ENCODE peak calls at places on chromosomes 7 and 10, in six cellular contexts. T is K562, Q is GM12878, F is HepG2, R is H1, C is HCT116. Y is an unnamed sample.

GRCh38 chr10:69757553-69758309 is 44.0 kb upstream of the COL13A1 start:
- DNase-seq in T (no peak), F (no peak), Q (no peak), R (no peak), C (no peak), Y (peak)

GRCh38 chr10:109956454-109957091 is 33.3 kb upstream of the XPNPEP1 start:
- DNase-seq in F (peak), C (peak), T (peak), Q (no peak), R (no peak), Y (peak)

GRCh38 chr7:6074612-6075380 is 43.6 kb downstream of the ANKRD61 start:
- DNase-seq in F (no peak), R (no peak), C (no peak), T (no peak), Q (no peak), Y (no peak)

GRCh38 chr7:134153493-134154093 is 26.5 kb downstream of the LRGUK start:
- DNase-seq in C (no peak), T (no peak), Q (no peak), R (no peak), F (no peak), Y (no peak)

GRCh38 chr10:69567920-69568319 is 5.3 kb downstream of the NEUROG3 start:
- DNase-seq in Q (no peak), T (peak), C (no peak), R (no peak), F (peak), Y (peak)

GRCh38 chr7:7554021-7554432 is 12.7 kb upstream of the MIOS start:
- DNase-seq in Q (no peak), R (no peak), T (no peak), F (no peak), C (no peak), Y (no peak)

GRCh38 chr7:114917211-114917839 is 4.6 kb upstream of the MDFIC start:
- DNase-seq in C (no peak), R (no peak), Q (no peak), T (no peak), F (no peak), Y (no peak)

GRCh38 chr10:82089327-82089726 is 214.3 kb downstream of the NRG3 start:
- DNase-seq in C (no peak), F (no peak), R (peak), T (no peak), Q (no peak), Y (no peak)

GRCh38 chr10:46264737-46265368 is 21.9 kb upstream of the ANTXRL start:
- DNase-seq in F (no peak), T (no peak), R (no peak), Q (no peak), C (no peak), Y (no peak)

GRCh38 chr7:1531979-1532455 is 1.5 kb downstream of the MAFK start:
- DNase-seq in T (no peak), R (no peak), F (no peak), Q (no peak), C (no peak), Y (no peak)
- TF ChIP-seq RAD21 in T (no peak), R (no peak), F (no peak), Q (no peak), C (no peak), Y (no peak)

DNA sequence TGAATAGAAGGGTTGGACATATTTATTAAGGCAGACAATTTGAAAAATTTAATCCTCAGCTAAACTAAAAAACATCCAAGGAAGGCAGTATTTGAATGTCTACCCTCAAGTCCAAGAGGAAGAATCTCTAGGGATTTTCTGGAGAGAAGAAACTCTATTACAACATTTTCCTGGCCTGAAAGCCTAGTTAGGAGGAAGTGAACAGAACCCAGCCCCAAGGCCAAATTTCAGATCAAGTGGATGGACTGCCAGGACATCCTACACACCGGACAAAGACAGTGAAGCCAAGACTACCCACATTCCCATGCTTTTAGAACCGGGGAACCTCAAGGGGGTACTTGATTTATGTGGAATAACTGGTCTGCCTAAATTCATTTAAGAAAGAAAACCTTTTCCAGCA is 108.9 kb upstream of the MEOX2 start:
- DNase-seq in C (no peak), Q (no peak), F (no peak), R (no peak), T (no peak), Y (no peak)
- TF ChIP-seq POLR2A in C (no peak), Q (no peak), F (no peak), R (no peak), T (no peak), Y (no peak)

GRCh38 chr7:101753316-101753715 is 64.1 kb upstream of the CUX1 start:
- DNase-seq in C (no peak), R (no peak), T (no peak), F (no peak), Q (no peak), Y (no peak)

GRCh38 chr7:101754432-101755159 is 62.8 kb upstream of the CUX1 start:
- DNase-seq in R (no peak), Q (no peak), C (no peak), F (no peak), T (no peak), Y (peak)

DNA sequence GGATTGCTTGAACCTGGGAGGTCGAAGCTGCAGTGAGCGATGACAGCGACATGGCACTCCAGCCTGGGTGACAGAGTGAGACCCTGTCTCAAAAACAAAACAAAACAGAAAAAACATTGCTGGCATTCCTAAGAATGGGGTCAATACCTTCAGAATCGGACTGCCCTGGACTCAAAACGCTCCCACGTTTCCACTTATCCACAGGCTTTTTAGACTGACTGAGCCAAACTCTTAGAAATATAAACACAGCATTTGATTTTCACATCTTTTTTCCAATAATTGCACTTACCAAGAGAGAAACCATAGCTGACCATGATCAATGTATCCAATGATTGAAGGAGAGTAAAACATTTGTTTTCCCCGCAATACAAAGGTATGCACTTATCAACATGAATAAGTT is 59.5 kb upstream of the CUX1 start:
- DNase-seq in C (no peak), F (no peak), R (no peak), Q (no peak), T (no peak), Y (no peak)
- H2AFZ ChIP-seq in C (no peak), F (no peak), R (no peak), Q (no peak), T (no peak), Y (no peak)

GRCh38 chr7:39042706-39043105 is 65.0 kb downstream of the POU6F2 start:
- DNase-seq in Q (no peak), C (no peak), F (no peak), T (no peak), R (no peak), Y (no peak)

DNA sequence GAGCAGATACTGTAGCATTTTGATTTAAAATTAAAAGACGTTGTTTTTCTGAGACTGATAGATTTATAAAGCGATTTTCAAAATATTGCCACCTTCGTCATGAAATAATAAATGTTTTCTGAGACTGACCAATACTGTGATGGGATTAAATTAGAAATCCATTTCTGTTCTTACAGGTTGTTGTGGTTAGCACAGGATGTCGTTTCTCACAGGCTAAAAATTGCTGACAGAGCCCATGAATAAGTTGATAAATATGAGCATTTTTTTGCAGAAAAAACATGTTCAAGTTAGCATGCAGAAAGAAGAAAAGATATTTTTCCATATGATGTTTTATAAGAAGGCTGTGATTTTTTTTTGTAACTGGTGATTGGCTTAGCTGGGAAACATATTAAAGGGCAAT is 66.8 kb downstream of the POU6F2 start:
- DNase-seq in T (no peak), Q (no peak), F (no peak), C (no peak), R (no peak), Y (no peak)
- TF ChIP-seq RAD21 in T (no peak), Q (no peak), F (no peak), C (no peak), R (no peak), Y (no peak)

DNA sequence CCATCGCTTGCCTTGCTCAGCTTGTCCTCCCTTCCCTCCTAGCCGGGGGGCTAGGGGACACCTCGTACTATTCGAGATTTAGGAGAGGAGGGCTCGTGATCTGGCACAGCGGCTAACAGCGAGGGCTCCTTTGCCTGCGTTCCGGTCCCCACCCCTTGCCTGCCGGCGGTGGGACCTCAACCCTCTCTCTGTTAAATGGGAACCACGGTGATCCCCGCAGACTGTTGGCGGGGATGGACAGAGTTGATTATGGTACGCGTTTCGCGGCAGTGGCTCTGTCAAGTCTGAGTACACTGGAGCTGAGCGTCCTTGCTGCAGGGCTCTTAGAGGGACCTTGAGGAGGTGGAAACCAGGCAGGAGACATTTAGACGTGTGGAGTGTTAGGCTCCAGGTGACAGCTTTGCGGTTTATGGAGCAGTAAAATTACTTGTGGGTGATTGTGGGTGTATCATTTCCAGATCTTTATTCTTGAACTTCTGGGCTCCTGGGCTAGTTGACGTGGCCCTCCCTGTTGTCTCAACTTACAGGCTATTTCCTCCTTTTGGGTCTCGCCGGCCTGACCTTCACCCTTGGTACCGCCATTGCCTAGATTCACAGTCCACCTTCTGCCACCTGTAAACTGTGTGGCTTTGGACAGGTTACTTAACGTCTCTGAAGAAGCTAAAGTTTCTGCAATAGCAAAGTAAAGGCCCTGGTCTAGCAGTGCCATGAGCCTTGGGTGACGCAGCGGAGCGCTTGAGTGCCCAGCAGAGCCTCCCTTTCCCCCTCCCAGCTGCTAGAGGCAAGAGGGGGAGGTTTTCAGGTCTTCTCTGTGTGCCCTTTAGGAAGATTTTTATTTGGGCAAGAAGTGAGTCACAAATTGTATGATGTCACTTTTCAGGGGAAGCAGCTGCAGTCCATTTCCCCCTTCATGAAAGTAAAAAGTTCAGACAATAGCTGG is 730 bp downstream of the CASP7 start:
- DNase-seq in T (no peak), C (no peak), Q (peak), F (peak), R (no peak), Y (peak)
- TF ChIP-seq POLR2A in T (no peak), C (no peak), Q (no peak), F (no peak), R (no peak), Y (no peak)

GRCh38 chr10:3290550-3290949 is 118.0 kb upstream of the PITRM1 start:
- DNase-seq in C (no peak), T (no peak), R (no peak), Q (no peak), F (no peak), Y (no peak)

GRCh38 chr10:3293536-3294431 is 121.2 kb upstream of the PITRM1 start:
- DNase-seq in F (no peak), R (no peak), C (no peak), T (no peak), Q (no peak), Y (peak)

GRCh38 chr10:3294919-3295318 is 122.3 kb upstream of the PITRM1 start:
- DNase-seq in F (peak), T (no peak), Q (no peak), C (no peak), R (no peak), Y (no peak)

GRCh38 chr10:3295501-3296005 is 123.0 kb upstream of the PITRM1 start:
- DNase-seq in R (no peak), Q (no peak), C (no peak), T (no peak), F (no peak), Y (no peak)

GRCh38 chr10:3292601-3293000 is 120.0 kb upstream of the PITRM1 start:
- DNase-seq in R (no peak), C (no peak), F (no peak), T (no peak), Q (no peak), Y (no peak)
- H2AFZ ChIP-seq in R (no peak), C (no peak), F (no peak), T (no peak), Q (no peak), Y (no peak)

DNA sequence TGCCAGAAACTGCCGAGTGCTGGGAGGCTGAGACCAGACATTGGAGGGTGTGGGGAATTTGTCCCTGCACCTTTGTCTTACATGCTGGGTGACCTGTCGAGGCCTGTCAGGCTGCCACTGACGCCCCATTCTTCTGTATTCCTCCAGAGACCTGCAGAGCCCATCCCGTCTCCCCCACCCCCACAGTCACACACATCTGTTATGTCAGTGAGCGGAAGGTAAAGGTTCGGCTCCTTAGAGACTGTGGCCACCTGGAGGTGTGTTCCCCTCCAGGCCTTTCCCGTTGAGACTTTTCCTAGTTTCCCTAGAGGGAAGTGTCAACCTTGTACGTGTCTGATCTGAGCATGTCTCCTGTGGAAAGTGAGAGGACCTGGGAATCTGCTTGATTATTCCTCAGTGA is 84.5 kb downstream of the ATXN7L1 start:
- DNase-seq in F (no peak), C (no peak), T (no peak), Q (no peak), R (no peak), Y (no peak)
- TF ChIP-seq RAD21 in F (no peak), C (no peak), T (no peak), Q (no peak), R (peak), Y (no peak)